ENCODE peak calls at places on chromosomes 7 and 10, in six cellular contexts. One of them, this sample, is unnamed.

GRCh38 chr10:125419831-125420230 is 259.5 kb upstream of the CTBP2 start:
- DNase-seq in T-helper 1 cell: no peak
- DNase-seq in nephron progenitor cell: no peak
- DNase-seq in activated gamma-delta T cell: no peak
- DNase-seq in NCI-H460: no peak
- DNase-seq in NCI-H1417: no peak
- DNase-seq in this sample: no peak

GRCh38 chr10:34808336-34808735 is 6.8 kb downstream of the PARD3 start:
- DNase-seq in T-helper 1 cell: no peak
- DNase-seq in nephron progenitor cell: no peak
- DNase-seq in activated gamma-delta T cell: no peak
- DNase-seq in NCI-H460: no peak
- DNase-seq in NCI-H1417: no peak
- DNase-seq in this sample: no peak

GRCh38 chr7:155882596-155882995 is 70.3 kb upstream of the SHH start:
- DNase-seq in T-helper 1 cell: no peak
- DNase-seq in nephron progenitor cell: no peak
- DNase-seq in activated gamma-delta T cell: no peak
- DNase-seq in NCI-H460: no peak
- DNase-seq in NCI-H1417: no peak
- DNase-seq in this sample: no peak

GRCh38 chr10:48575901-48576300 is 29.0 kb downstream of the ARHGAP22 start:
- DNase-seq in T-helper 1 cell: no peak
- DNase-seq in nephron progenitor cell: no peak
- DNase-seq in activated gamma-delta T cell: no peak
- DNase-seq in NCI-H460: no peak
- DNase-seq in NCI-H1417: no peak
- DNase-seq in this sample: no peak

GRCh38 chr7:92925876-92926696 is 89.7 kb upstream of the CDK6 start:
- DNase-seq in T-helper 1 cell: no peak
- DNase-seq in nephron progenitor cell: peak
- DNase-seq in activated gamma-delta T cell: no peak
- DNase-seq in NCI-H460: no peak
- DNase-seq in NCI-H1417: no peak
- DNase-seq in this sample: no peak

GRCh38 chr7:24978837-24979469 is 1.0 kb downstream of the OSBPL3 start:
- DNase-seq in T-helper 1 cell: no peak
- DNase-seq in nephron progenitor cell: peak
- DNase-seq in activated gamma-delta T cell: no peak
- DNase-seq in NCI-H460: no peak
- DNase-seq in NCI-H1417: no peak
- DNase-seq in this sample: peak

GRCh38 chr7:48279420-48279819 is 108.2 kb downstream of the ABCA13 start:
- DNase-seq in T-helper 1 cell: no peak
- DNase-seq in nephron progenitor cell: no peak
- DNase-seq in activated gamma-delta T cell: no peak
- DNase-seq in NCI-H460: no peak
- DNase-seq in NCI-H1417: no peak
- DNase-seq in this sample: no peak

GRCh38 chr10:35413985-35414861 is 77.9 kb downstream of the CCNY start:
- DNase-seq in T-helper 1 cell: no peak
- DNase-seq in nephron progenitor cell: no peak
- DNase-seq in activated gamma-delta T cell: no peak
- DNase-seq in NCI-H460: no peak
- DNase-seq in NCI-H1417: no peak
- DNase-seq in this sample: peak

GRCh38 chr10:117740088-117740487 is 197.5 kb downstream of the EMX2 start:
- DNase-seq in T-helper 1 cell: no peak
- DNase-seq in nephron progenitor cell: no peak
- DNase-seq in activated gamma-delta T cell: no peak
- DNase-seq in NCI-H460: no peak
- DNase-seq in NCI-H1417: no peak
- DNase-seq in this sample: no peak